ENCODE peak calls at places on chromosomes 3 and 15, in seven cellular contexts. T is sigmoid colon; G is HEK293T; X is dorsolateral prefrontal cortex; F is PC-9; A is kidney tubule cell; L is activated T-cell treated with anti-CD3 and anti-CD28 coated beads, Interleukin-2, amount 50 U/mL, for 72 hours. B is an unnamed sample.

GRCh38 chr3:125008766-125009165 is 47.0 kb downstream of the HEG1 start:
- DNase-seq in T (no peak), G (no peak), X (no peak), F (no peak), A (no peak), L (no peak), B (no peak)

GRCh38 chr3:127287840-127288239 is at the start of gene PRR20G:
- DNase-seq in T (no peak), G (no peak), X (no peak), F (no peak), A (no peak), L (no peak), B (no peak)

GRCh38 chr3:52218454-52218853 is 7.0 kb downstream of the TLR9 start:
- DNase-seq in T (no peak), G (no peak), X (no peak), F (no peak), A (no peak), L (peak; percentile 45), B (no peak)

GRCh38 chr15:74752486-74753395 is 4.1 kb downstream of the CYP1A2 start:
- DNase-seq in T (no peak), G (no peak), X (no peak), F (peak; percentile 26), A (peak; percentile 85), L (no peak), B (no peak)

GRCh38 chr3:194768586-194768985 is 82.9 kb downstream of the FAM43A start:
- DNase-seq in T (no peak), G (no peak), X (no peak), F (no peak), A (no peak), L (no peak), B (no peak)

GRCh38 chr3:180747805-180748361 is 68.6 kb upstream of the CCDC39 start:
- DNase-seq in T (no peak), G (no peak), X (no peak), F (no peak), A (no peak), L (no peak), B (no peak)

GRCh38 chr3:174276826-174277225 is 582.3 kb upstream of the NAALADL2 start:
- DNase-seq in T (no peak), G (no peak), X (no peak), F (no peak), A (no peak), L (no peak), B (no peak)

GRCh38 chr3:49721165-49721860 is 1.8 kb upstream of the AMIGO3 start:
- DNase-seq in T (no peak), G (no peak), X (no peak), F (no peak), A (no peak), L (no peak), B (peak; percentile 8)

B was measured in progenitor cell of endocrine pancreas.